ENCODE peak calls at places on chromosomes 12 and 14, in four cellular contexts. One of them, this sample, is unnamed.

GRCh38 chr12:133233993-133234564 is 1.6 kb downstream of the ANHX start:
- DNase-seq in osteoblast: peak; percentile 32
- DNase-seq in A549: no peak
- DNase-seq in H9: peak; percentile 19
- DNase-seq in this sample: no peak

GRCh38 chr12:131944601-131945251 is 5.0 kb upstream of the EP400 start:
- DNase-seq in osteoblast: peak; percentile 70
- DNase-seq in A549: no peak
- DNase-seq in H9: peak; percentile 38
- DNase-seq in this sample: no peak

GRCh38 chr14:98909251-98909944 is 362.6 kb downstream of the BCL11B start:
- DNase-seq in osteoblast: no peak
- DNase-seq in A549: peak; percentile 82
- DNase-seq in H9: no peak
- DNase-seq in this sample: no peak

GRCh38 chr14:63388766-63389431 is 70.2 kb upstream of the GPHB5 start:
- DNase-seq in osteoblast: peak; percentile 14
- DNase-seq in A549: peak; percentile 65
- DNase-seq in H9: peak; percentile 63
- DNase-seq in this sample: peak; percentile 25

GRCh38 chr12:48075833-48076232 is 30.0 kb downstream of the SENP1 start:
- DNase-seq in osteoblast: no peak
- DNase-seq in A549: no peak
- DNase-seq in H9: no peak
- DNase-seq in this sample: no peak

GRCh38 chr12:101078144-101078543 is 131.9 kb downstream of the SLC5A8 start:
- DNase-seq in osteoblast: no peak
- DNase-seq in A549: no peak
- DNase-seq in H9: no peak
- DNase-seq in this sample: no peak

GRCh38 chr14:42002139-42002538 is 395.5 kb downstream of the LRFN5 start:
- DNase-seq in osteoblast: no peak
- DNase-seq in A549: no peak
- DNase-seq in H9: no peak
- DNase-seq in this sample: no peak

GRCh38 chr12:52175411-52176350 is 16.1 kb downstream of the KRT80 start:
- DNase-seq in osteoblast: peak; percentile 84
- DNase-seq in A549: no peak
- DNase-seq in H9: peak; percentile 61
- DNase-seq in this sample: no peak

GRCh38 chr12:90065301-90065801 is 356.7 kb upstream of the ATP2B1 start:
- DNase-seq in osteoblast: no peak
- DNase-seq in A549: no peak
- DNase-seq in H9: no peak
- DNase-seq in this sample: no peak

GRCh38 chr12:111406474-111407370 is 999 bp downstream of the SH2B3 start:
- DNase-seq in osteoblast: peak; percentile 87
- DNase-seq in A549: no peak
- DNase-seq in H9: no peak
- DNase-seq in this sample: peak; percentile 13

GRCh38 chr12:47745485-47746041 is 13.1 kb downstream of the RAPGEF3 start:
- DNase-seq in osteoblast: peak; percentile 82
- DNase-seq in A549: no peak
- DNase-seq in H9: no peak
- DNase-seq in this sample: no peak

GRCh38 chr12:85301054-85301453 is 21.0 kb downstream of the ALX1 start:
- DNase-seq in osteoblast: no peak
- DNase-seq in A549: no peak
- DNase-seq in H9: no peak
- DNase-seq in this sample: peak; percentile 61

GRCh38 chr14:50675597-50675996 is 7.5 kb upstream of the SAV1 start:
- DNase-seq in osteoblast: no peak
- DNase-seq in A549: peak; percentile 68
- DNase-seq in H9: no peak
- DNase-seq in this sample: no peak

GRCh38 chr12:28550757-28551381 is 360.6 kb downstream of the CCDC91 start:
- DNase-seq in osteoblast: peak; percentile 74
- DNase-seq in A549: peak; percentile 23
- DNase-seq in H9: no peak
- DNase-seq in this sample: no peak

GRCh38 chr14:93954900-93955891 is 21.2 kb downstream of the ASB2 start:
- DNase-seq in osteoblast: peak; percentile 45
- DNase-seq in A549: no peak
- DNase-seq in H9: no peak
- DNase-seq in this sample: no peak

GRCh38 chr12:57629897-57630471 is 3.0 kb downstream of the B4GALNT1 start:
- DNase-seq in osteoblast: peak; percentile 29
- DNase-seq in A549: no peak
- DNase-seq in H9: no peak
- DNase-seq in this sample: no peak

GRCh38 chr12:724194-724855 is 28.1 kb upstream of the WNK1 start:
- DNase-seq in osteoblast: peak; percentile 19
- DNase-seq in A549: peak; percentile 25
- DNase-seq in H9: peak; percentile 65
- DNase-seq in this sample: no peak
- H3K4me1 ChIP-seq in osteoblast: peaks cover 12% of the 10 kb centered on the region
- H3K4me1 ChIP-seq in A549: peaks cover 32% of the 10 kb centered on the region
- H3K4me1 ChIP-seq in H9: peaks cover 1% of the 10 kb centered on the region
- H3K4me1 ChIP-seq in this sample: peaks cover 7% of the 10 kb centered on the region

DNA sequence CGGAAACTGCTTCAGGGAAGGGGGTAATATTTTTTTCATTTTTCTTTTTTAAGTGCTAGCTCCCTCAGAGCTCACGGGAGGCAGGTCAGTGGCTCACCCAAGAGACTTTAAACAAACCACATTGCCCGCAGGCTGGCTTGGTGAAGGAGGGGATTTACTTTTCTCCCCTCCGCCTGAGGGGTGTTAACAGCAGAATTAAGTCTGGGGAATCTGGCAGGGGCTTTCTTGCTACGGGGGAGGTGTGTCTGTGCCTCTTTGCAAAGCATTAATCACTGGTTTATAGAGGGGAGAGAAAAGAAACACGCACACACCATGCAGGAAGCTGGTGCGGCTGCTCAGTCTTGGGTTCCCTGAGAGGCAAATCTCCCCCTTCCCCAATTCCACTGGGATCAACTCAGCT is 26.2 kb upstream of the TBX3 start:
- DNase-seq in osteoblast: no peak
- DNase-seq in A549: no peak
- DNase-seq in H9: no peak
- DNase-seq in this sample: no peak
- H3K4me1 ChIP-seq in osteoblast: no peaks in the 10 kb centered on the region
- H3K4me1 ChIP-seq in A549: no peaks in the 10 kb centered on the region
- H3K4me1 ChIP-seq in H9: peaks cover 7% of the 10 kb centered on the region
- H3K4me1 ChIP-seq in this sample: no peaks in the 10 kb centered on the region

GRCh38 chr12:49338830-49339463 is 2.0 kb upstream of the C1QL4 start:
- DNase-seq in osteoblast: peak; percentile 74
- DNase-seq in A549: no peak
- DNase-seq in H9: no peak
- DNase-seq in this sample: no peak
- H3K4me1 ChIP-seq in osteoblast: peaks cover 15% of the 10 kb centered on the region
- H3K4me1 ChIP-seq in A549: peaks cover 25% of the 10 kb centered on the region
- H3K4me1 ChIP-seq in H9: peaks cover 7% of the 10 kb centered on the region
- H3K4me1 ChIP-seq in this sample: peaks cover 3% of the 10 kb centered on the region

GRCh38 chr12:53205747-53206146 is 1.3 kb downstream of the ITGB7 start:
- DNase-seq in osteoblast: peak; percentile 99
- DNase-seq in A549: no peak
- DNase-seq in H9: peak; percentile 30
- DNase-seq in this sample: peak; percentile 97
- H3K4me1 ChIP-seq in osteoblast: peaks cover 25% of the 10 kb centered on the region
- H3K4me1 ChIP-seq in A549: no peaks in the 10 kb centered on the region
- H3K4me1 ChIP-seq in H9: no peaks in the 10 kb centered on the region
- H3K4me1 ChIP-seq in this sample: peaks cover 29% of the 10 kb centered on the region

GRCh38 chr12:124718458-124718857 is 145.2 kb downstream of the SCARB1 start:
- DNase-seq in osteoblast: no peak
- DNase-seq in A549: no peak
- DNase-seq in H9: no peak
- DNase-seq in this sample: no peak
- H3K4me1 ChIP-seq in osteoblast: peaks cover 11% of the 10 kb centered on the region
- H3K4me1 ChIP-seq in A549: peaks cover 36% of the 10 kb centered on the region
- H3K4me1 ChIP-seq in H9: no peaks in the 10 kb centered on the region
- H3K4me1 ChIP-seq in this sample: no peaks in the 10 kb centered on the region

DNA sequence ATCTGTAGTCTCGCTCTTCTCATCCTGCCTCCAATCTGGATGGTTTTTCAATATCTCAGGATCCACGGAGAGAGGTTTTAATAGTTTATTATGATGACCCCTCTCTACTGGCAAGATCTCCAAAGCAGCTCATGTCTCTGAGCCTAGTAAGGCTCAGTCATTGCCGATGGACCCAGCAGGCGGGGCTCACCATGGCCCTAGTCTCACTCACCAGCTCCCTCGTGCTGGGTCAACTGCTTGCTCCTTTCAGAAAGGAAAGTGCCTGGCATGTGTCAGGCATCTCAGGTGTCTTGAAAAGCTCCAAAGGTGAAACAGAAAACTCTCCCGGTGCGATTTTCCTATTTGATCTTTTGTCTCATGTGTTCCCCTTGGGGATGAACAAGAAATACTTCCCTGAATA is 179.0 kb downstream of the CALM1 start:
- DNase-seq in osteoblast: peak; percentile 51
- DNase-seq in A549: no peak
- DNase-seq in H9: no peak
- DNase-seq in this sample: no peak
- H3K4me1 ChIP-seq in osteoblast: peaks cover 16% of the 10 kb centered on the region
- H3K4me1 ChIP-seq in A549: no peaks in the 10 kb centered on the region
- H3K4me1 ChIP-seq in H9: peaks cover 9% of the 10 kb centered on the region
- H3K4me1 ChIP-seq in this sample: no peaks in the 10 kb centered on the region